ENCODE peak calls at places on chromosomes 1 and 21, in eight cellular contexts. O is upper lobe of left lung, C is posterior cingulate gyrus, S is astrocyte of the spinal cord, E is endodermal cell, R is hypothalamus, I is NCI-H1105, H is brain microvascular endothelial cell. Q is an unnamed sample.

GRCh38 chr1:145959957-145960467 is 2.2 kb upstream of the LIX1L start:
- DNase-seq in E (no peak), S (no peak), O (no peak), I (no peak), C (no peak), R (no peak), H (no peak), Q (no peak)

GRCh38 chr21:29080454-29080930 is 7.0 kb upstream of the CCT8 start:
- DNase-seq in C (no peak), H (no peak), R (no peak), S (no peak), E (no peak), O (peak; percentile 31), I (no peak), Q (no peak)

GRCh38 chr1:220325306-220325995 is 53.2 kb upstream of the RAB3GAP2 start:
- DNase-seq in R (no peak), O (no peak), S (peak; percentile 14), C (no peak), H (no peak), E (no peak), I (no peak), Q (no peak)

GRCh38 chr1:236681184-236681583 is 5.1 kb upstream of the ACTN2 start:
- DNase-seq in O (no peak), R (no peak), I (no peak), H (no peak), S (no peak), E (no peak), C (no peak), Q (no peak)

GRCh38 chr1:153776352-153776751 is 1.1 kb downstream of the SLC27A3 start:
- DNase-seq in S (no peak), C (no peak), R (no peak), I (no peak), E (no peak), O (no peak), H (no peak), Q (no peak)

GRCh38 chr1:14095001-14095400 is 395.0 kb downstream of the PRDM2 start:
- DNase-seq in S (peak; percentile 7), C (no peak), I (peak; percentile 34), H (no peak), O (no peak), E (no peak), R (no peak), Q (peak; percentile 3)

GRCh38 chr1:154221815-154222081 is 993 bp downstream of the UBAP2L start:
- DNase-seq in E (no peak), R (no peak), S (peak; percentile 79), O (no peak), C (no peak), H (peak; percentile 54), I (no peak), Q (no peak)

GRCh38 chr1:165383067-165383466 is 26.6 kb upstream of the LMX1A start:
- DNase-seq in I (no peak), E (no peak), S (peak; percentile 67), H (no peak), O (no peak), R (no peak), C (peak; percentile 28), Q (peak; percentile 67)